ENCODE peak calls at places on chromosomes 16 and 17, in five cellular contexts. S is IMR-90, R is GM23338, H is neural crest cell, T is astrocyte of the cerebellum. V is an unnamed sample.

GRCh38 chr16:4733211-4733742 is 794 bp downstream of the ANKS3 start:
- DNase-seq in S (no peak), R (no peak), H (no peak), T (no peak), V (no peak)

GRCh38 chr16:86067936-86068335 is 169.0 kb downstream of the IRF8 start:
- DNase-seq in S (no peak), R (no peak), H (no peak), T (no peak), V (no peak)

GRCh38 chr17:40293363-40293762 is 5.7 kb downstream of the CDC6 start:
- DNase-seq in S (no peak), R (no peak), H (no peak), T (no peak), V (no peak)

GRCh38 chr17:36534881-36535668 is at the start of gene PIGW:
- DNase-seq in S (peak; percentile 85), R (peak; percentile 95), H (peak; percentile 81), T (peak; percentile 59), V (peak; percentile 89)

GRCh38 chr16:83781-84615 is 6.0 kb downstream of the MPG start:
- DNase-seq in S (peak; percentile 28), R (no peak), H (no peak), T (no peak), V (no peak)

GRCh38 chr17:17822189-17822978 is 14.4 kb downstream of the SREBF1 start:
- DNase-seq in S (peak; percentile 87), R (no peak), H (no peak), T (peak; percentile 77), V (no peak)

GRCh38 chr16:84308120-84308519 is 13.4 kb downstream of the WFDC1 start:
- DNase-seq in S (peak; percentile 34), R (peak; percentile 88), H (peak; percentile 53), T (no peak), V (peak; percentile 78)

GRCh38 chr17:35752945-35753764 is at the start of gene GAS2L2:
- DNase-seq in S (no peak), R (no peak), H (no peak), T (no peak), V (no peak)

GRCh38 chr17:60745544-60745943 is 67.9 kb downstream of the BCAS3 start:
- DNase-seq in S (no peak), R (no peak), H (no peak), T (no peak), V (no peak)

GRCh38 chr16:85046957-85047866 is 19.6 kb downstream of the KIAA0513 start:
- DNase-seq in S (no peak), R (no peak), H (no peak), T (no peak), V (no peak)

GRCh38 chr16:56576585-56577299 is 11.9 kb downstream of the MT4 start:
- DNase-seq in S (peak; percentile 47), R (peak; percentile 92), H (peak; percentile 20), T (peak; percentile 11), V (peak; percentile 63)

GRCh38 chr16:88747588-88748301 is 37.3 kb downstream of the PIEZO1 start:
- DNase-seq in S (no peak), R (peak; percentile 83), H (no peak), T (no peak), V (no peak)

GRCh38 chr17:29390856-29391631 is 881 bp downstream of the TAOK1 start:
- DNase-seq in S (peak; percentile 42), R (peak; percentile 64), H (peak; percentile 6), T (no peak), V (no peak)

GRCh38 chr17:81684442-81684911 is 666 bp downstream of the HGS start:
- DNase-seq in S (peak; percentile 88), R (peak; percentile 46), H (no peak), T (peak; percentile 47), V (no peak)

GRCh38 chr16:48054881-48055601 is 100.8 kb downstream of the ABCC12 start:
- DNase-seq in S (peak; percentile 71), R (peak; percentile 85), H (peak; percentile 60), T (peak; percentile 46), V (peak; percentile 55)

GRCh38 chr16:3364774-3365427 is 9.2 kb downstream of the OR2C1 start:
- DNase-seq in S (peak; percentile 95), R (peak; percentile 56), H (no peak), T (peak; percentile 76), V (no peak)

GRCh38 chr17:57115916-57116315 is 30.9 kb downstream of the AKAP1 start:
- DNase-seq in S (no peak), R (no peak), H (no peak), T (no peak), V (no peak)

DNA sequence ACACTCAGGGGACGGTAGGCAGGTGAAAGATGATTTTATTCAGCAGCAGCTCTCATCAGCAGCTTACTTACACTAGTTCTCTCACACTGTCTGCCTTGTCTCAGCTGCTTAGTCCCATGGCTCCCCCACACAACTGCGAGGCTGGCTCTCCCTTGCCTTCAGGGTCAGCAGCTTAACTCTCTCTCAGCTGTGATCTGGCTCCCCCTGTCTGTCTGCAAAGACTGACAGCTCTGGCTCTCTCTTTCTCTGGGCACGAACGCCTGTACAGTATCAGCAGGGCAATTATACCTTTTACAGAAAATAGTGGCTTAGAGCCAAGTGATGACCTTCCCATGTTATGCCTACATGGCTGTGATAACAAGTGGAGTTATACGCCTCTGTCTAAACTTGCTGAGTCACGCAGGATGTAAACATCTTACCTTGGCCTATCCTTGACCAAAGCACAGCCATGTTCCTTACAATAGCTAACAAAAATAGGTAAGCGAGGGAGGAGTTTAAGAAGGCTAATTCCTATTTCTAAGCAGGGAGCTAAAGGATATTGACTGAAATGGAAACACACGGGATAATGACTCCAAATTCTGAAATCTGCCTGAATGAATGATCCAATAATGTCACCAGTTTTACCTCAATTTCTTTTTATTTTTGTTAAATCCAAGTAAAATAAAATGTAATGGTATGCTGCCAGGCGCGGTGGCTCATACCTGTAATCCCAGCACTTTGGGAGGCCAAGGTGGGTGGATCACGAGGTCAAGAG is 1.1 kb upstream of the NDUFAB1 start:
- DNase-seq in S (no peak), R (peak; percentile 77), H (peak; percentile 6), T (no peak), V (peak; percentile 18)
- TF ChIP-seq CTCF in S (no peak), R (peak; percentile 72), H (no peak), T (no peak), V (no peak)

DNA sequence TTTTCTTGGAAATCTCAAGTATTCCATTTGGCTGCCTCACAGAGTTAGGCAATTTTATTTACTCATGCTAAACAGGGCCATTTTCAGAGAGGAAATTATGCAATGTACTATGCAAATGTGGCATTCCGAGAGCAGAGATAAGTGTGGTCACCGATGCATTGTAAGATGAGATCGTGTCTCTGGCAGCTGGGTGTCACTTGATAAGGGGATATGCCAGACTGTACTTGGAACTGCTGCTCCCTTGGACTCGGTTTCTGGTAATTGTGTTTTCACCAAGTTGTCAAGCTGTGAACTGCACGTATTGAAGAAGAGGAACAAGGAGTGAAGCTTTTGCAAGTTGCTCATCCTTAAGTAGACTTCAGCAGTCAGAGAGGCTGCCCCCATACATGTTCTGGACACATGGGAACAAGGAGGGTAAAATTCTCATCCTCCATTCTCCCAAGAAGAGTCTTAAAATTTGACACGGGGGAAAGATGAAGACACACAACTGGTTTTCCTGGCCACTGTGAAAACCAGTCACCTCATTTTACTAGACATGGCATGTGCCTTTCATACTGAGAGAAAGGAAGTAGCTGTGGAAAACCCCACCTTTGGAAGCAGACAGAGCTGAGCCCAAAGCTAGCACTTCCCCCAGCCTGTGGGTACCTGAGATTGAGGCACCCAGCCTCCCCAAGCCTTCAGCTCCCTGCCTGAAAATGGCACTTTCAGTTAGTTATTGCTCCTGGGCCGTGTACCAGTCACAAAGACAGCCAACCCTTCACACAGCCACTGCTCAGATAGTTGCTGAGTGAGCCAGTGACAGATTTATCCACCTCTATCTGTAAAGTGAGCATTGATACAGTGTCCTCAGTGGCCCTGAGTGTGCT is 150.7 kb downstream of the SOCS1 start:
- DNase-seq in S (peak; percentile 98), R (no peak), H (no peak), T (peak; percentile 88), V (no peak)
- TF ChIP-seq CTCF in S (no peak), R (no peak), H (no peak), T (no peak), V (no peak)

GRCh38 chr17:77957869-77958715 is at the start of gene TNRC6C:
- DNase-seq in S (peak; percentile 99), R (peak; percentile 100), H (peak; percentile 98), T (peak; percentile 96), V (peak; percentile 99)

GRCh38 chr17:77959216-77959925 is 868 bp downstream of the TNRC6C start:
- DNase-seq in S (peak; percentile 19), R (peak; percentile 44), H (no peak), T (no peak), V (peak; percentile 34)

GRCh38 chr17:77959926-77960521 is 1.5 kb downstream of the TNRC6C start:
- DNase-seq in S (peak; percentile 60), R (peak; percentile 60), H (no peak), T (peak; percentile 33), V (no peak)

GRCh38 chr17:77957215-77957868 is 1.2 kb upstream of the TNRC6C start:
- DNase-seq in S (peak; percentile 29), R (peak; percentile 38), H (peak; percentile 6), T (no peak), V (no peak)

DNA sequence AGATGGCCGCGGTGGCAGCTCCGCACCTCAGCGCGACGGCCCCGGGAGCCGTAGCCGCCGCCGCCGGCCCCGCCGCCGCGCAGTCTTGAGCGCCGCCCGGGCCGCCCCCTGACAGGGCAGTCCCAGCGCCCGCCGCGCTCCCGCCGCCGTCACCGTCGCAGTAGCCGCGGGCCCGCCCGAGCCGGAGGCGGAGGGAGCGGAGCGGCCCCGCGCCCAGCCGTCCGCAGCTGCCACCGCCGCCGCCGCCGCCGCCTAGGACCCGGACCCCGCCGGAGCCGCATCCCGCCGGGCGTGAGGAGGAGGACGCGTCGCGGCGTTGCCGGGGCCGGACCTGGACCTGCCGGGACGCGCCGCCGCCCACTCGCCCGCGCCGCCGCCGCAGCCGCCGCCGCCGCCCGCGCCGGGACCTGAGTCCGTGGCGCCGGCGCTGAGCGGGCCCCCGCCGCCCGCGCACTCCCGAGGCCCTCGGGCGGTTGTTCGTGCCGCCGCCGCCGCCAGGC is 263 bp downstream of the TNRC6C start:
- DNase-seq in S (no peak), R (no peak), H (no peak), T (no peak), V (no peak)
- TF ChIP-seq CTCF in S (no peak), R (no peak), H (no peak), T (no peak), V (no peak)

DNA sequence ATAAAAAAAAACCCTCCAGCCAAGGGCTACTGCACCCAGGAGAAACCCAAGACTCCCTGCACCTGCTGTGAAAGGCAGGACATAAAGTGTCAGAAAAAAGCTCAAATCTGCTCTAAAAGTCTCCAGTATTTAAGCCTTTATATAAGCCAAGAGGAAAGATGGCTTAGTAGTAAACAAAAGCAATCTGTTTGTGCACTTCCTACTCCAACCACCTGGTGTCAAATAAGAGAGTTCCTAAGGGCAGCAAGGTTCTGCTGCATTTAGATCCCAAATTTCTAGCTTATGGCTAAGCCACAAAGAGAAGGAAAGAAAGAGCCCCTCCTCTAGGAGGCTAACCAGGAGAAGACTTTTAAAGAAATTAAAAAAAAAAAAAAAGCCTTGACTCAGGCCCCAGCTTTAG is 20.6 kb downstream of the ACSM1 start:
- DNase-seq in S (no peak), R (no peak), H (no peak), T (no peak), V (no peak)
- TF ChIP-seq CTCF in S (no peak), R (no peak), H (peak; percentile 45), T (no peak), V (no peak)

V was measured in nephron progenitor cell.